ENCODE peak calls at places on chromosomes 5 and 9, in six cellular contexts. Q is A549, T is NB4, B is HepG2, W is GM12878, G is K562. D is an unnamed sample.

GRCh38 chr5:102528600-102528999 is 29.8 kb upstream of the SLCO6A1 start:
- DNase-seq in Q (no peak), T (no peak), B (no peak), W (no peak), G (no peak), D (no peak)

GRCh38 chr5:126445502-126446174 is 22.4 kb downstream of the GRAMD2B start:
- DNase-seq in Q (no peak), T (no peak), B (no peak), W (no peak), G (no peak), D (no peak)

GRCh38 chr5:14417232-14417730 is 164.3 kb upstream of the OTULINL start:
- DNase-seq in Q (no peak), T (no peak), B (no peak), W (no peak), G (no peak), D (no peak)

GRCh38 chr9:37994639-37995347 is 74.2 kb downstream of the SHB start:
- DNase-seq in Q (no peak), T (peak), B (no peak), W (peak), G (no peak), D (peak)

GRCh38 chr9:84294551-84294950 is 46.0 kb downstream of the SLC28A3 start:
- DNase-seq in Q (peak), T (no peak), B (no peak), W (no peak), G (peak), D (no peak)

GRCh38 chr5:123805300-123805699 is 293.3 kb downstream of the CSNK1G3 start:
- DNase-seq in Q (no peak), T (no peak), B (no peak), W (no peak), G (no peak), D (no peak)

GRCh38 chr5:88830567-88830966 is 52.4 kb downstream of the MEF2C start:
- DNase-seq in Q (no peak), T (no peak), B (no peak), W (no peak), G (no peak), D (no peak)

GRCh38 chr5:134403951-134404350 is 7.7 kb downstream of the CDKN2AIPNL start:
- DNase-seq in Q (no peak), T (no peak), B (no peak), W (no peak), G (no peak), D (no peak)

GRCh38 chr5:62143268-62144229 is 162.5 kb upstream of the KIF2A start:
- DNase-seq in Q (peak), T (peak), B (peak), W (no peak), G (no peak), D (peak)

GRCh38 chr5:68193481-68194036 is 22.0 kb upstream of the PIK3R1 start:
- DNase-seq in Q (no peak), T (no peak), B (no peak), W (no peak), G (no peak), D (peak)

GRCh38 chr5:94360382-94360781 is 258.0 kb downstream of the KIAA0825 start:
- DNase-seq in Q (no peak), T (no peak), B (no peak), W (no peak), G (no peak), D (no peak)

GRCh38 chr5:149400304-149400703 is 21.2 kb upstream of the IL17B start:
- DNase-seq in Q (no peak), T (no peak), B (peak), W (no peak), G (peak), D (no peak)

GRCh38 chr5:132271251-132272246 is 14.1 kb downstream of the PDLIM4 start:
- DNase-seq in Q (no peak), T (no peak), B (no peak), W (no peak), G (no peak), D (no peak)

GRCh38 chr9:109101810-109102209 is 17.9 kb downstream of the TMEM245 start:
- DNase-seq in Q (peak), T (peak), B (no peak), W (peak), G (no peak), D (peak)

GRCh38 chr9:109346904-109347303 is 26.0 kb upstream of the EPB41L4B start:
- DNase-seq in Q (no peak), T (peak), B (no peak), W (no peak), G (no peak), D (no peak)

GRCh38 chr5:125696762-125697161 is 726.4 kb upstream of the GRAMD2B start:
- DNase-seq in Q (peak), T (no peak), B (peak), W (no peak), G (no peak), D (no peak)

GRCh38 chr5:134837530-134838181 is 8.1 kb upstream of the C5orf24 start:
- DNase-seq in Q (no peak), T (no peak), B (peak), W (no peak), G (no peak), D (peak)

GRCh38 chr5:37668524-37669047 is 171.3 kb downstream of the GDNF start:
- DNase-seq in Q (peak), T (peak), B (peak), W (no peak), G (peak), D (peak)

GRCh38 chr9:129140397-129141065 is 29.3 kb downstream of the PTPA start:
- DNase-seq in Q (peak), T (peak), B (peak), W (no peak), G (peak), D (peak)

GRCh38 chr5:1480217-1480616 is 35.0 kb upstream of the SLC6A3 start:
- DNase-seq in Q (peak), T (peak), B (no peak), W (no peak), G (no peak), D (no peak)

GRCh38 chr9:109440117-109440515 is 58.0 kb downstream of the PTPN3 start:
- DNase-seq in Q (no peak), T (peak), B (no peak), W (no peak), G (no peak), D (no peak)

GRCh38 chr9:132589148-132590036 is 7.0 kb downstream of the BARHL1 start:
- DNase-seq in Q (no peak), T (no peak), B (no peak), W (no peak), G (no peak), D (no peak)

GRCh38 chr5:131986161-131986912 is 25.1 kb downstream of the ACSL6 start:
- DNase-seq in Q (no peak), T (no peak), B (no peak), W (no peak), G (no peak), D (no peak)

GRCh38 chr5:175922192-175922885 is 45.8 kb downstream of the THOC3 start:
- DNase-seq in Q (peak), T (no peak), B (peak), W (no peak), G (peak), D (peak)

GRCh38 chr9:74742792-74743389 is 144.8 kb downstream of the TRPM6 start:
- DNase-seq in Q (peak), T (peak), B (peak), W (no peak), G (peak), D (peak)

GRCh38 chr5:14744296-14745187 is 80.0 kb downstream of the OTULIN start:
- DNase-seq in Q (no peak), T (no peak), B (peak), W (no peak), G (no peak), D (no peak)

GRCh38 chr9:81393985-81394811 is 295.1 kb downstream of the TLE1 start:
- DNase-seq in Q (no peak), T (no peak), B (no peak), W (no peak), G (no peak), D (no peak)

GRCh38 chr9:70013598-70014196 is 30.0 kb upstream of the MAMDC2 start:
- DNase-seq in Q (no peak), T (no peak), B (no peak), W (no peak), G (no peak), D (peak)

GRCh38 chr5:62395210-62395950 is 8.3 kb downstream of the DIMT1 start:
- DNase-seq in Q (no peak), T (no peak), B (no peak), W (no peak), G (no peak), D (no peak)

GRCh38 chr9:114047717-114048116 is 30.4 kb downstream of the AMBP start:
- DNase-seq in Q (peak), T (peak), B (peak), W (no peak), G (no peak), D (peak)

GRCh38 chr9:120539951-120540350 is 40.0 kb downstream of the CDK5RAP2 start:
- DNase-seq in Q (no peak), T (no peak), B (no peak), W (no peak), G (no peak), D (no peak)

GRCh38 chr9:127943746-127944145 is 6.1 kb upstream of the DPM2 start:
- DNase-seq in Q (peak), T (peak), B (peak), W (no peak), G (peak), D (peak)

GRCh38 chr9:22452415-22453010 is 5.9 kb downstream of the DMRTA1 start:
- DNase-seq in Q (peak), T (no peak), B (peak), W (no peak), G (no peak), D (peak)

GRCh38 chr9:4062966-4063365 is 236.9 kb downstream of the GLIS3 start:
- DNase-seq in Q (no peak), T (no peak), B (no peak), W (no peak), G (no peak), D (no peak)

GRCh38 chr9:34986541-34987047 is 3.0 kb upstream of the DNAJB5 start:
- DNase-seq in Q (no peak), T (peak), B (no peak), W (no peak), G (no peak), D (peak)

GRCh38 chr5:150346592-150346991 is 10.9 kb upstream of the TCOF1 start:
- DNase-seq in Q (no peak), T (no peak), B (no peak), W (no peak), G (no peak), D (no peak)

GRCh38 chr9:133225171-133226011 is 16.3 kb upstream of the OBP2B start:
- DNase-seq in Q (no peak), T (no peak), B (no peak), W (no peak), G (no peak), D (no peak)

GRCh38 chr9:96725576-96725975 is 52.3 kb downstream of the ZNF510 start:
- DNase-seq in Q (no peak), T (no peak), B (no peak), W (no peak), G (no peak), D (no peak)

GRCh38 chr5:151663617-151664322 is 22.9 kb downstream of the SPARC start:
- DNase-seq in Q (no peak), T (peak), B (no peak), W (no peak), G (no peak), D (peak)

DNA sequence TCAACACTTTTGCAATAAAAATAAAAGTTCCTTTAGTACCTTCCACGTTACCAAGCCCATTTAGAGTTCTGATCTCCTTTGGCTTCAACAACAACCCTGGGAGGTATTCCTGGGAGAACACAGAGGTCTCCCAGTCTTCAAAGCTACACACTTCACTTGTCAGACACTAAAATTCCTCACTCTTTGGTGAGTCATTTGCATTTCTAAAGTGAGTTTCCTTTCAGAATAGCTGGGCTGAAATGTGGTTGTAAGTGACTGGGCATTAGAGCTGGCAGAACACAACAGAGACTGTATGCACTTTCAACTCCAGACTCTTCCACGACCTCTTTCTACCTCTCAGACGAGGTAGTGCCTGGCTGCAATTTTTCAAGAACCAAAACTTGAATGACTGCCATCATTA is 11.5 kb upstream of the F2RL1 start:
- DNase-seq in Q (peak), T (no peak), B (peak), W (no peak), G (no peak), D (peak)
- TF ChIP-seq MYC in Q (no peak), T (no peak), B (no peak), W (no peak), G (no peak), D (no peak)

DNA sequence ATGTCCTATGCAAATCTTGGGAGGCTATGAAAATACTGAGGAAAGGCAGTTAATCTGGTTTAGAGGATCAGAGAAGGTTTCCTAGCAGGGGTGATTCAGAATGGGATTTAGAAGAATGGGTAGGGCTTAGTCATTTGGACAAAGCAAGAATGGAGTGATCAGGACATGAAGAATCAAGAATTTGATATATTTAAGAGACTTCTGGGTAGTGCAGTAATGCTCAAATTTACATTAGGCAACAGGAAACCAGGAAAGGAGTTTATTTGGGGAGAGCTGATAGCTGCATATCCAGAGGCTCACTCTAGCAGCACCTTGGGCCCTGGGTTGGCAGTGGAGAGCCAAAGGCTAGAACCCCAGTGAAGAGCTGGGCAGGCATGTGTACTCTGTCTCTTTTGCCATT is 78.9 kb upstream of the PAPPA start:
- DNase-seq in Q (no peak), T (no peak), B (no peak), W (no peak), G (no peak), D (no peak)
- TF ChIP-seq MYC in Q (no peak), T (no peak), B (no peak), W (no peak), G (no peak), D (no peak)

DNA sequence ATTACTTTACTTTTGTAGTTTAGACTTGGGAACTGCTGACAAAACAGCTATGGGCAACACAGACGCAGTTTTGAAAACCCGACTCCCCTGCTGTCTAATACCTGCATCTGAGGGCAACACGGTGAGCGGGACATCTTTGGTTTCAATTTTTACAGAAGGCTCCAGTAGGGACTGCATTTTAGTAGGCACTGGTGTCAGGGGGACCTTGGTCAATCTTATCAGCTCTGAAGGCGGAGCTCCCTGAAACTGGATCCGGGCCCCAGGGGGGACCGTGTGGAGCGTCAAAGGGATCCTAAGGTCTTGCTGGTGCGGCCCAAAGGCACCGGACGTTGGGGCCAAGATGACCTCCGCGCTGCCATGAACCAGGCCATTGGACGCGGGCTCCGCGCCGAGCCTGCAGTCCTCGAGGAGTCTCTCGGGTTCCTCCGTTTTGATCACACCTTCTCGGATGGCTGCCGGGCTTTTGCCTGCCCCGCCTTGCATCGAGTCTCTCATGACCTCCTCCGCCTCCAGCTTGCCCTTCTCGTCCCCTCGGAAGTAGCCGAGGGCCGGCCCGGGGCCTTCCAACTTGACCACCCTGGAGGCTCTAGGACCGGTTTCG is 1.1 kb downstream of the SOX30 start:
- DNase-seq in Q (no peak), T (no peak), B (no peak), W (no peak), G (no peak), D (no peak)
- TF ChIP-seq MYC in Q (no peak), T (no peak), B (no peak), W (no peak), G (no peak), D (no peak)

GRCh38 chr5:145157841-145158240 is 677.3 kb downstream of the PRELID2 start:
- DNase-seq in Q (no peak), T (no peak), B (no peak), W (no peak), G (no peak), D (no peak)
- TF ChIP-seq MYC in Q (no peak), T (no peak), B (no peak), W (no peak), G (no peak), D (no peak)

DNA sequence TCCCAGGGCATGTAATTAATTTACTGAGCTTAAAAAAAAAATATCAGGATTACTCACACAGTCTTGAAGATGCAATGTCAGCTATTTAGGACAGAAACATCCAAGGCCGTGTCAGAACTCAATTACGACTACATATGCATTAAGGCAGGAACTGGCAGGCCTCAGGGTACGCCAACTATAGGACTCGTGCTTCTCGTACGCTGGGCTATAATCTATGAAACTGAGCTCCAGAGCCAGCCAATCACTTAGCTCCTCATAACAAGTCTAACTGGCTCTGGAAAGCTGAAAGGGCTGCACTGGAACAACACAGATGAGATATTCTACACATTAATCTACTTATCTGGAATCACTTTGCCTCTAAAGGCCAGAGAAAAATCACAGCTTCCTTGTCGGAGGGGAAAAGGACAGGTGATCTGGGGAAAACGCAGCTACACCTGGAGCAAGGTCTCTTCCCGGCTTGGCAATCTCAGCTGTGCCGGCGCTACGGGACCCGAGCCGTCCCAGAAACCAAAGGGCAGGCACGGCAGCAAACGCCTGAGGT is 212.0 kb downstream of the DEPDC1B start:
- DNase-seq in Q (peak), T (no peak), B (peak), W (no peak), G (no peak), D (no peak)
- TF ChIP-seq MYC in Q (no peak), T (no peak), B (no peak), W (no peak), G (no peak), D (no peak)

D was measured in endothelial cell of umbilical vein.